ENCODE peak calls at places on chromosomes 16 and 17, in nine cellular contexts. Q is lung, U is PC-3, Z is esophagus squamous epithelium, P is IMR-90, X is fibroblast of lung, R is A549, F is Peyer's patch, N is tibial nerve. W is an unnamed sample.

GRCh38 chr17:6365187-6365943 is 69.6 kb downstream of the AIPL1 start:
- DNase-seq in X (peak; percentile 78), N (no peak), U (peak; percentile 92), R (peak; percentile 43), Q (no peak), P (peak; percentile 74), Z (no peak), F (no peak), W (peak; percentile 66)

GRCh38 chr16:70476272-70477020 is 22.1 kb downstream of the FCSK start:
- DNase-seq in Z (no peak), X (peak; percentile 81), P (peak; percentile 83), U (peak; percentile 79), Q (no peak), F (no peak), N (no peak), R (no peak), W (no peak)

GRCh38 chr17:63082273-63082861 is 116.3 kb downstream of the TANC2 start:
- DNase-seq in P (peak; percentile 58), F (no peak), U (peak; percentile 58), R (no peak), Z (no peak), N (no peak), X (peak; percentile 77), Q (no peak), W (no peak)

GRCh38 chr17:77126519-77126918 is 14.2 kb upstream of the SEC14L1 start:
- DNase-seq in P (no peak), Q (no peak), N (no peak), R (no peak), U (peak; percentile 97), Z (no peak), X (no peak), F (peak; percentile 57), W (peak; percentile 37)

GRCh38 chr17:64741038-64741641 is 79.0 kb upstream of the SMURF2 start:
- DNase-seq in F (no peak), R (no peak), U (no peak), Q (peak; percentile 64), P (peak; percentile 76), Z (no peak), X (peak; percentile 33), N (no peak), W (no peak)

GRCh38 chr17:55845385-55845784 is 94.5 kb downstream of the PCTP start:
- DNase-seq in F (peak; percentile 53), X (peak; percentile 55), U (no peak), Z (no peak), N (peak; percentile 18), R (peak; percentile 26), P (peak; percentile 20), Q (peak; percentile 56), W (no peak)

GRCh38 chr17:33205552-33205951 is 87.5 kb downstream of the ASIC2 start:
- DNase-seq in Q (no peak), P (no peak), F (no peak), Z (no peak), N (no peak), U (no peak), X (no peak), R (no peak), W (no peak)

GRCh38 chr16:5480796-5481195 is 383.2 kb upstream of the EEF2KMT start:
- DNase-seq in R (no peak), N (no peak), Q (no peak), X (no peak), U (no peak), F (no peak), Z (no peak), P (no peak), W (no peak)

GRCh38 chr17:79843917-79844815 is 4.9 kb upstream of the CBX4 start:
- DNase-seq in P (peak; percentile 61), X (peak; percentile 68), Z (no peak), Q (no peak), R (peak; percentile 73), F (peak; percentile 68), N (no peak), U (peak; percentile 68), W (no peak)

GRCh38 chr16:73166972-73167550 is 119.1 kb upstream of the ZFHX3 start:
- DNase-seq in N (no peak), Z (no peak), U (no peak), R (no peak), P (no peak), X (peak; percentile 52), Q (no peak), F (no peak), W (no peak)

GRCh38 chr16:85940214-85940613 is 41.3 kb downstream of the IRF8 start:
- DNase-seq in R (no peak), P (no peak), F (no peak), X (no peak), Q (no peak), N (no peak), Z (no peak), U (no peak), W (no peak)

GRCh38 chr16:28311913-28312312 is 19.6 kb downstream of the SBK1 start:
- DNase-seq in N (no peak), Q (no peak), U (no peak), R (no peak), F (no peak), X (no peak), P (no peak), Z (no peak), W (no peak)

GRCh38 chr17:55273579-55274370 is 9.0 kb downstream of the HLF start:
- DNase-seq in X (no peak), Q (peak; percentile 73), N (no peak), U (no peak), R (no peak), Z (no peak), F (peak; percentile 54), P (no peak), W (peak; percentile 24)

GRCh38 chr16:22373662-22374310 is 633 bp downstream of the CDR2 start:
- DNase-seq in N (peak; percentile 27), X (no peak), R (no peak), U (no peak), Z (no peak), P (no peak), F (peak; percentile 76), Q (peak; percentile 41), W (no peak)

GRCh38 chr17:60510031-60510430 is 16.0 kb downstream of the APPBP2 start:
- DNase-seq in U (no peak), Q (no peak), Z (no peak), F (no peak), R (no peak), X (no peak), P (no peak), N (no peak), W (no peak)
- H3K27ac ChIP-seq in U (no peak overlapping the region), Q (no peak overlapping the region), Z (no peak overlapping the region), F (no peak overlapping the region), R (no peak overlapping the region), X (no peak overlapping the region), P (no peak overlapping the region), N (no peak overlapping the region), W (no peak overlapping the region)

GRCh38 chr17:65785109-65785508 is 223.7 kb upstream of the AXIN2 start:
- DNase-seq in U (peak; percentile 99), F (no peak), P (peak; percentile 97), Q (no peak), X (peak; percentile 96), Z (no peak), R (peak; percentile 18), N (no peak), W (peak; percentile 12)

GRCh38 chr17:65786479-65786878 is 225.0 kb upstream of the AXIN2 start:
- DNase-seq in R (no peak), Q (no peak), X (no peak), P (no peak), U (no peak), F (no peak), Z (no peak), N (no peak), W (no peak)

GRCh38 chr17:65787503-65787902 is 226.1 kb upstream of the AXIN2 start:
- DNase-seq in R (no peak), P (no peak), F (no peak), X (no peak), U (no peak), Q (no peak), Z (no peak), N (no peak), W (no peak)

DNA sequence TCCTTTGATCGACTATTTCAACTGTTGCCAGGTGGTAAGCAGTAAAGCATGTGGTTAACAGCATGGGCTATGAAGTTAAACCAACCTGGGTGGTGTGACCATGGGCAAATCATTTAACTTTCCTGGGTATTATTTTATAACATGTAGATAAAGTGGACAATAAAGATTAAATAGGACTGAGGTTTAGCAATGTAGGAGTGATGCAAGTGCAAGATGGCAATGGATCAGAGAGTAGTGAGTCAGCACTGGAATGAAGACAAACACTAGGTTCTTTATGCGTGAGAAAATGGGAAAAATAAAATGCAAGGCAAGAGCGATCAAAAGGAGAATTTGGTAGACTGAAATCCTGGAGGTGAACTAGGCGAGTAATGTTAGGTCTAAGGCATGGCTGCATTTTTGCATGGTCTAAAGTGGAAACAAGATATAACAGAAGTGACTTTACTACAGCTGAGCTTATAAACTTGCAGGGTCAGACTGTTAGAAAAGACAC is 222.4 kb upstream of the AXIN2 start:
- DNase-seq in R (peak; percentile 16), F (no peak), P (peak; percentile 94), U (peak; percentile 98), Z (no peak), X (peak; percentile 92), N (no peak), Q (no peak), W (peak; percentile 29)
- H3K27ac ChIP-seq in R (peak overlapping the region; percentile 76), F (peak overlapping the region; percentile 44), P (peak overlapping the region; percentile 11), U (peak overlapping the region; percentile 88), Z (peak overlapping the region; percentile 70), X (peak overlapping the region; percentile 45), N (peak overlapping the region; percentile 58), Q (peak overlapping the region; percentile 31), W (peak overlapping the region; percentile 39)

GRCh38 chr17:81426676-81427445 is 31.6 kb downstream of the BAHCC1 start:
- DNase-seq in U (no peak), X (no peak), P (no peak), R (no peak), Z (no peak), Q (no peak), F (no peak), N (no peak), W (no peak)
- H3K27ac ChIP-seq in U (no peak overlapping the region), X (no peak overlapping the region), P (no peak overlapping the region), R (no peak overlapping the region), Z (peak overlapping the region; percentile 51), Q (no peak overlapping the region), F (no peak overlapping the region), N (peak overlapping the region; percentile 42), W (no peak overlapping the region)

GRCh38 chr17:71983828-71984227 is 137.0 kb upstream of the SOX9 start:
- DNase-seq in X (no peak), R (no peak), Z (no peak), U (peak; percentile 44), N (no peak), F (no peak), P (no peak), Q (no peak), W (peak; percentile 72)

GRCh38 chr17:71986886-71987285 is 133.9 kb upstream of the SOX9 start:
- DNase-seq in Z (no peak), X (no peak), P (peak; percentile 21), F (no peak), Q (no peak), R (no peak), N (no peak), U (peak; percentile 91), W (no peak)

GRCh38 chr17:71985111-71986039 is 135.4 kb upstream of the SOX9 start:
- DNase-seq in F (no peak), Q (no peak), Z (no peak), X (no peak), P (no peak), U (peak; percentile 84), N (no peak), R (no peak), W (peak; percentile 97)

GRCh38 chr17:71993363-71993762 is 127.5 kb upstream of the SOX9 start:
- DNase-seq in X (no peak), R (no peak), Q (no peak), P (no peak), F (no peak), U (no peak), Z (no peak), N (no peak), W (no peak)

GRCh38 chr17:71987634-71988033 is 133.2 kb upstream of the SOX9 start:
- DNase-seq in F (no peak), U (peak; percentile 93), P (peak; percentile 21), Q (no peak), Z (no peak), N (no peak), X (peak; percentile 26), R (no peak), W (no peak)
- H3K27ac ChIP-seq in F (no peak overlapping the region), U (peak overlapping the region; percentile 98), P (no peak overlapping the region), Q (no peak overlapping the region), Z (no peak overlapping the region), N (no peak overlapping the region), X (no peak overlapping the region), R (no peak overlapping the region), W (peak overlapping the region; percentile 79)